ENCODE peak calls at places on chromosomes 12 and 14, in five cellular contexts. One of them, this sample, is unnamed.

GRCh38 chr14:77220246-77221017 is 38.8 kb downstream of the TMEM63C start:
- DNase-seq in GM12878: no peak
- DNase-seq in HepG2: no peak
- DNase-seq in K562: peak
- DNase-seq in WTC11: no peak
- DNase-seq in this sample: no peak

GRCh38 chr12:123492290-123492689 is 34.4 kb downstream of the SNRNP35 start:
- DNase-seq in K562: no peak
- DNase-seq in HepG2: no peak
- DNase-seq in WTC11: no peak
- DNase-seq in GM12878: no peak
- DNase-seq in this sample: no peak

GRCh38 chr14:22848391-22849164 is 12.2 kb downstream of the MMP14 start:
- DNase-seq in K562: no peak
- DNase-seq in WTC11: no peak
- DNase-seq in GM12878: no peak
- DNase-seq in HepG2: no peak
- DNase-seq in this sample: no peak

GRCh38 chr12:99746538-99746937 is 99.0 kb downstream of the GARIN6 start:
- DNase-seq in K562: no peak
- DNase-seq in GM12878: no peak
- DNase-seq in HepG2: no peak
- DNase-seq in WTC11: no peak
- DNase-seq in this sample: no peak

GRCh38 chr12:68630050-68630449 is 19.4 kb downstream of the RAP1B start:
- DNase-seq in HepG2: no peak
- DNase-seq in WTC11: no peak
- DNase-seq in GM12878: no peak
- DNase-seq in K562: no peak
- DNase-seq in this sample: no peak

GRCh38 chr14:103023881-103024473 is 33.4 kb downstream of the CDC42BPB start:
- DNase-seq in GM12878: no peak
- DNase-seq in K562: no peak
- DNase-seq in HepG2: no peak
- DNase-seq in WTC11: no peak
- DNase-seq in this sample: no peak

GRCh38 chr12:58803893-58804292 is 116.4 kb downstream of the LRIG3 start:
- DNase-seq in WTC11: no peak
- DNase-seq in GM12878: no peak
- DNase-seq in HepG2: no peak
- DNase-seq in K562: no peak
- DNase-seq in this sample: no peak

GRCh38 chr14:91654836-91655235 is 77.0 kb downstream of the CATSPERB start:
- DNase-seq in HepG2: no peak
- DNase-seq in K562: no peak
- DNase-seq in GM12878: no peak
- DNase-seq in WTC11: no peak
- DNase-seq in this sample: no peak

GRCh38 chr12:101743242-101743641 is 4.0 kb upstream of the SYCP3 start:
- DNase-seq in WTC11: no peak
- DNase-seq in HepG2: no peak
- DNase-seq in GM12878: no peak
- DNase-seq in K562: no peak
- DNase-seq in this sample: no peak

GRCh38 chr14:33402604-33403003 is 463.9 kb downstream of the NPAS3 start:
- DNase-seq in HepG2: no peak
- DNase-seq in K562: no peak
- DNase-seq in WTC11: no peak
- DNase-seq in GM12878: no peak
- DNase-seq in this sample: no peak

GRCh38 chr14:33401326-33401725 is 462.6 kb downstream of the NPAS3 start:
- DNase-seq in HepG2: peak
- DNase-seq in GM12878: no peak
- DNase-seq in K562: no peak
- DNase-seq in WTC11: no peak
- DNase-seq in this sample: no peak

GRCh38 chr14:33404964-33405574 is 466.4 kb downstream of the NPAS3 start:
- DNase-seq in GM12878: no peak
- DNase-seq in WTC11: peak
- DNase-seq in K562: no peak
- DNase-seq in HepG2: no peak
- DNase-seq in this sample: no peak

GRCh38 chr14:33406766-33407165 is 468.1 kb downstream of the NPAS3 start:
- DNase-seq in K562: no peak
- DNase-seq in GM12878: no peak
- DNase-seq in WTC11: no peak
- DNase-seq in HepG2: no peak
- DNase-seq in this sample: no peak

GRCh38 chr14:33404054-33404453 is 465.4 kb downstream of the NPAS3 start:
- DNase-seq in K562: no peak
- DNase-seq in GM12878: no peak
- DNase-seq in HepG2: no peak
- DNase-seq in WTC11: no peak
- DNase-seq in this sample: no peak
- TF ChIP-seq ATF2 in K562: no peak
- TF ChIP-seq ATF2 in GM12878: no peak
- TF ChIP-seq ATF2 in HepG2: no peak
- TF ChIP-seq ATF2 in WTC11: no peak
- TF ChIP-seq ATF2 in this sample: no peak

DNA sequence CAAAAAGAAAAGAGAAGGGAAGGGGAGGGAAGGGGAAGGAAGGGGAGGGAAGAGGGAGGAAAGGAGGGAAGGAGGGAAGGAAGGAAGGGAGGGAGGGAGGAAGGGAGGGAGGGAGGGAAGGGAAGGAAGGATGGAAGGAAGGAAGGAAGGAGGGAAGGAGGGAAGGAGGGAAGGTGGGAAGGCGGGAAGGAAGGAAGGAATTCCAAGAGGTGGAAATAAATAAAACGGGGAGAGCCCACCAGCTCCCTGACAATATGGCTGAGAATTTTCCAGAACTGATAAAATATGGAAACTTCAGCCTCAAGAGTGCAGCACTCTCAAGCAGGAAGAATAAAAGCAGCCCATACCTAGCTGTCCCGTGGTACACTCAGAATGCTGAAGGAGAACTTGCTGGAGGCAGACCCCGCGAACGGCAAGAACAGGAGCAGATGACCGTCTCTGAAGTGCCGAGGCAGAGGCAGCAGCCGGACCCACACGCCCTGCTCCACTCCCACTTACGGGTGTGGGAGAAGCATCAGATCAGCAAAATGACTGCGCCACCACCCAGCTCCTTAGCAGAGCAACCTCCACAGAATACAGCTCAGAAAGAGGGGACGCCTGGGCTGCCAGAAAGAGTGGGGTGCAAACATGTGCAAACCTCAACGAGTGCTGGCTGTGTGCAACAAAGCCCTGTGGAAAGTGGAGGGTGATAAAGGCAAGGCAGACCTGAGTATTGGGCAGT is 34.1 kb upstream of the INF2 start:
- DNase-seq in GM12878: no peak
- DNase-seq in K562: no peak
- DNase-seq in HepG2: no peak
- DNase-seq in WTC11: no peak
- DNase-seq in this sample: no peak
- TF ChIP-seq ATF2 in GM12878: no peak
- TF ChIP-seq ATF2 in K562: no peak
- TF ChIP-seq ATF2 in HepG2: no peak
- TF ChIP-seq ATF2 in WTC11: no peak
- TF ChIP-seq ATF2 in this sample: no peak

GRCh38 chr14:93788557-93789365 is 476 bp upstream of the PRIMA1 start:
- DNase-seq in K562: no peak
- DNase-seq in GM12878: no peak
- DNase-seq in WTC11: peak
- DNase-seq in HepG2: no peak
- DNase-seq in this sample: peak
- TF ChIP-seq ATF2 in K562: no peak
- TF ChIP-seq ATF2 in GM12878: no peak
- TF ChIP-seq ATF2 in WTC11: no peak
- TF ChIP-seq ATF2 in HepG2: no peak
- TF ChIP-seq ATF2 in this sample: no peak

GRCh38 chr12:106774808-106775524 is 484 bp downstream of the RIC8B start:
- DNase-seq in WTC11: no peak
- DNase-seq in HepG2: no peak
- DNase-seq in K562: no peak
- DNase-seq in GM12878: no peak
- DNase-seq in this sample: no peak
- TF ChIP-seq ATF2 in WTC11: no peak
- TF ChIP-seq ATF2 in HepG2: no peak
- TF ChIP-seq ATF2 in K562: no peak
- TF ChIP-seq ATF2 in GM12878: no peak
- TF ChIP-seq ATF2 in this sample: no peak

DNA sequence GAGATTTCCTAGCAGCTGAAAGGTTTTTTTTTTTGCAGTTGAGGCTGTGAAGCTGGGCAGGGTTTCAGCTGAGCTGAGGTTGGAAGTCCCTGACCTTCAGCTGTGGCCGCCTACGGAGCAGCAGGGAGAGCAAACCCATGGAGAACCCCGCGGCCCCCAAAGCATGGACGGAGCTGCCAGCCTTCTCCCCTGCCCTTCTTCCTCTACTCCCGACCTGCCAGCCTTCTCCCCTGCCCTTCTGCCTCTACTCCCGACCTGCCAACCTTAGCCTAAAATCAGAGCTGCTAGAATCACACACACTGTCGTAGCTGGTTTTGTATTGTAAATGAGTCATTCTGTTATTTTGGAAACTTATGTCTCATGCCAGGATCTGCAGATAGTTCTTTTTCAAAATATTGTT is 74.6 kb downstream of the PPP2R5C start:
- DNase-seq in K562: no peak
- DNase-seq in GM12878: no peak
- DNase-seq in WTC11: no peak
- DNase-seq in HepG2: no peak
- DNase-seq in this sample: no peak
- TF ChIP-seq ATF2 in K562: no peak
- TF ChIP-seq ATF2 in GM12878: no peak
- TF ChIP-seq ATF2 in WTC11: no peak
- TF ChIP-seq ATF2 in HepG2: no peak
- TF ChIP-seq ATF2 in this sample: no peak

GRCh38 chr12:116302200-116303075 is 24.9 kb upstream of the MED13L start:
- DNase-seq in HepG2: no peak
- DNase-seq in WTC11: no peak
- DNase-seq in GM12878: no peak
- DNase-seq in K562: no peak
- DNase-seq in this sample: no peak
- TF ChIP-seq ATF2 in HepG2: no peak
- TF ChIP-seq ATF2 in WTC11: no peak
- TF ChIP-seq ATF2 in GM12878: no peak
- TF ChIP-seq ATF2 in K562: no peak
- TF ChIP-seq ATF2 in this sample: no peak

DNA sequence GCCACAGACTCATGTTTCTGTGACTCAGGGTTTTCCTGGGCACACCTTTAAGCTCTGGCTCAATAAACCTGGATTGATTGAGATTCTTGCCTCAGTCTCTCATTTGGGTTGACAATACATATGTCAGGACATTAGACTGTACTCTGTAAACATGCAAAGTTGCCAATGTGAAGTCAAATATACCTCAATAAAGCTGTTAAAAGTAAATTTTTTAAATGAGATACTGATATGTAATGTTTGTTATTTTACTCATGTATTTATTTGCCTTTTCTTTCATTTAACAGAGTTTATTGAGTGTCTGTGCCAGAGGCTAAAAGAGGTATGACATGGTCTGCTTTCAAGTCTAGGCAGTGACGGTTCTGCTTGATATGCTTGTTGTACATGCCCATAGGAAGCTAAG is 3.7 kb upstream of the ETFBKMT start:
- DNase-seq in K562: no peak
- DNase-seq in GM12878: no peak
- DNase-seq in HepG2: no peak
- DNase-seq in WTC11: no peak
- DNase-seq in this sample: no peak
- TF ChIP-seq ATF2 in K562: no peak
- TF ChIP-seq ATF2 in GM12878: no peak
- TF ChIP-seq ATF2 in HepG2: no peak
- TF ChIP-seq ATF2 in WTC11: no peak
- TF ChIP-seq ATF2 in this sample: no peak

DNA sequence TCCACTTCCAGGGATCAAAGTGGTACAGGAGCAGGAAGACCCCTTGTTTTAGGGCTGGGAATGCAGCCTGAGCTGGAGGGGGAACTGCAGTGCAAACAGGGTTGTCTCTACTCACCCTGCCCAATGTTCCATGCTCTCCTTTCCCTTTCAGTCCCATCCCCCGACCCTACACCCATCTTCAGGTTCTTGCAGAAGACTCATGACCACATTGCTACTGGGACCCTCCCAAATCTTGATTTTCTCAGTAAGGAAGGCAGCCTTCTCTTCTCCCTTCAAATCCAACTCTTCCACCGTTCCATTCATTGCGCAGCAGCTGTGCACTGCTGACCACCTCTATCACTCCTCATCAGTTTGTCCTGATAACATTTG is 1.9 kb downstream of the SERPINA11 start:
- DNase-seq in GM12878: no peak
- DNase-seq in WTC11: no peak
- DNase-seq in HepG2: no peak
- DNase-seq in K562: no peak
- DNase-seq in this sample: no peak
- TF ChIP-seq ATF2 in GM12878: no peak
- TF ChIP-seq ATF2 in WTC11: no peak
- TF ChIP-seq ATF2 in HepG2: no peak
- TF ChIP-seq ATF2 in K562: no peak
- TF ChIP-seq ATF2 in this sample: no peak

DNA sequence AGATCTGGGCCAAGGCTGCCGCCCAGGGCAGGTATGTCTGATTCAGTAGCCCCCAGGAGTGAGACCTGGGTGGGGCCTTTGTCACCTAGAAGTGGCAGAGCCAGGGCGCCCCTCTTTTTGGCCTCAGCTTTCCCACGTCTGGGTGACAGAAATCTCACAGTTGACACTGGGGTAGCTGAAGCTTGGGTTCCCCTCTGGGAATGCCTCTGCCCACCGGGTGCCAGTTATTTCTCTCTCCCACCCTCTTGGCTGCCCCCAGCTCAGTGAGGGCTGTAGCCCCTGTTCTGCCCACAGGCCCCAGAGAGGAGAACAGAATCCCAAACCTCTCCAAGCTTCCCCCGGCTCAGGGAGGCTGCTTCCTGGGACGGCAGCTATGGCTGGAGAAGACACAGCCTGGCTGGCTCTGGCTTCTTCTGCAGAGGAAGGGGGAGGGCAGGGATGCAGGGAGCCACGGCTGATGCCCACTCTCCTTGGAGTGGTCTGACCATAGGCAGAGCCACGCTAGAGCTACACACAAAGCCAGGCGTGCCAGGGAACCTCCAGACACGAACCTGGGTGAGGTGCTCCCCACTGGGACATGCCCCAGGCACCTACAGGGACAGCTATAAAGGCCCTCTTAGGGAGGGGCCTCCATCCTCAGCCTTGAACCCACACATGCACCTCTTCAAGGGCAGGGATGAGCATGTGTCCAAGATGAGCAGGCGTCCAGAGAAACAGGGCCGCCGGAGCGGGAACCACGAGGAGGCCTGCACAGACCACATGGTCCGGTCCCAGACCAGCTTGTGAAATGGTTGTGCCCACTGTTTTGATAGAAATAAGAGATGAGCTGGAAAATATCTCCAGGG is 51.7 kb downstream of the BEGAIN start:
- DNase-seq in GM12878: no peak
- DNase-seq in HepG2: no peak
- DNase-seq in WTC11: peak
- DNase-seq in K562: no peak
- DNase-seq in this sample: no peak
- TF ChIP-seq ATF2 in GM12878: no peak
- TF ChIP-seq ATF2 in HepG2: no peak
- TF ChIP-seq ATF2 in WTC11: no peak
- TF ChIP-seq ATF2 in K562: no peak
- TF ChIP-seq ATF2 in this sample: no peak